ENCODE peak calls at places on chromosomes 5 and 9, in six cellular contexts. R, P, W, X, C and Y are unnamed samples.

GRCh38 chr5:102762828-102763227 is 7.7 kb downstream of the PAM start:
- DNase-seq in P (no peak), R (no peak), X (no peak), C (no peak), W (no peak), Y (no peak)

GRCh38 chr9:111038336-111039202 is at the start of gene LPAR1:
- DNase-seq in R (no peak), X (peak; percentile 57), W (no peak), P (peak; percentile 71), C (no peak), Y (peak; percentile 78)

GRCh38 chr9:111898331-111899096 is 1.9 kb downstream of the UGCG start:
- DNase-seq in R (no peak), P (no peak), W (no peak), X (no peak), C (no peak), Y (no peak)

GRCh38 chr5:122187426-122187825 is 58.1 kb downstream of the ZNF474 start:
- DNase-seq in W (no peak), C (no peak), P (no peak), X (no peak), R (no peak), Y (no peak)

GRCh38 chr5:177312649-177313181 is 1.0 kb upstream of the MXD3 start:
- DNase-seq in R (peak; percentile 48), X (no peak), C (no peak), P (no peak), W (no peak), Y (no peak)

GRCh38 chr9:135783540-135784245 is 81.7 kb downstream of the KCNT1 start:
- DNase-seq in P (no peak), R (no peak), W (no peak), X (no peak), C (no peak), Y (no peak)

GRCh38 chr5:16564468-16564867 is 52.3 kb downstream of the RETREG1 start:
- DNase-seq in R (no peak), X (no peak), P (no peak), C (no peak), W (no peak), Y (no peak)

GRCh38 chr5:107247427-107247826 is 423.3 kb downstream of the EFNA5 start:
- DNase-seq in C (no peak), P (no peak), R (no peak), W (no peak), X (no peak), Y (peak; percentile 26)

GRCh38 chr5:54278031-54278830 is 32.1 kb downstream of the ARL15 start:
- DNase-seq in C (no peak), P (no peak), W (no peak), X (no peak), R (no peak), Y (no peak)

GRCh38 chr5:157372472-157372822 is 87.6 kb upstream of the NIPAL4 start:
- DNase-seq in P (no peak), C (no peak), W (no peak), R (no peak), X (no peak), Y (no peak)

GRCh38 chr9:95021166-95021886 is 294.8 kb downstream of the AOPEP start:
- DNase-seq in X (no peak), C (no peak), W (no peak), R (no peak), P (no peak), Y (no peak)

GRCh38 chr5:71925608-71926091 is 181.6 kb upstream of the MAP1B start:
- DNase-seq in C (no peak), P (no peak), R (no peak), W (no peak), X (no peak), Y (no peak)

GRCh38 chr5:50667079-50667652 is 729 bp downstream of the PARP8 start:
- DNase-seq in X (peak; percentile 70), R (no peak), W (no peak), P (peak; percentile 67), C (peak; percentile 59), Y (peak; percentile 41)

GRCh38 chr9:38205279-38205678 is 136.3 kb upstream of the SHB start:
- DNase-seq in W (no peak), C (no peak), X (no peak), R (no peak), P (no peak), Y (no peak)

GRCh38 chr5:54803381-54804025 is 181.9 kb downstream of the ESM1 start:
- DNase-seq in X (no peak), C (no peak), W (no peak), R (no peak), P (no peak), Y (no peak)

GRCh38 chr9:83304686-83305085 is 233.5 kb downstream of the FRMD3 start:
- DNase-seq in X (peak; percentile 94), R (no peak), W (no peak), C (no peak), P (peak; percentile 61), Y (peak; percentile 37)

GRCh38 chr9:6959275-6960000 is 201.7 kb downstream of the KDM4C start:
- DNase-seq in X (no peak), R (no peak), W (no peak), C (no peak), P (no peak), Y (no peak)

GRCh38 chr9:14960881-14961280 is 50.7 kb upstream of the FREM1 start:
- DNase-seq in R (no peak), P (no peak), C (no peak), W (no peak), X (no peak), Y (no peak)

GRCh38 chr9:125361837-125362531 is 100.4 kb downstream of the GAPVD1 start:
- DNase-seq in R (no peak), C (no peak), X (no peak), W (no peak), P (no peak), Y (peak; percentile 17)

GRCh38 chr5:535781-536698 is 11.8 kb upstream of the SLC9A3 start:
- DNase-seq in W (no peak), P (no peak), R (no peak), X (no peak), C (no peak), Y (no peak)

GRCh38 chr5:17860660-17861315 is 226.5 kb downstream of the TAF11L14 start:
- DNase-seq in W (no peak), C (no peak), P (no peak), R (no peak), X (no peak), Y (peak; percentile 32)

GRCh38 chr5:126868961-126869451 is 92.1 kb downstream of the LMNB1 start:
- DNase-seq in C (no peak), X (peak; percentile 68), P (no peak), W (peak; percentile 15), R (no peak), Y (peak; percentile 45)

GRCh38 chr9:35257986-35258664 is 96.3 kb downstream of the UNC13B start:
- DNase-seq in P (no peak), C (no peak), W (no peak), R (no peak), X (no peak), Y (no peak)